ENCODE peak calls at places on chromosome 3, in eight cellular contexts. V, P, L, A, O, W, Q and K are unnamed samples.

GRCh38 chr3:146972726-146973125 is 367.6 kb upstream of the PLSCR5 start:
- DNase-seq in L (no peak), P (no peak), Q (peak), W (peak), O (no peak), A (no peak), V (peak), K (no peak)

GRCh38 chr3:8663177-8664061 is 18.8 kb upstream of the SSUH2 start:
- DNase-seq in P (peak), O (no peak), Q (peak), W (peak), A (peak), L (peak), V (peak), K (no peak)

GRCh38 chr3:188197388-188197847 is 43.5 kb downstream of the LPP start:
- DNase-seq in V (no peak), Q (no peak), P (no peak), L (no peak), W (no peak), O (no peak), A (no peak), K (no peak)

GRCh38 chr3:194121881-194122280 is 14.1 kb upstream of the HES1 start:
- DNase-seq in O (no peak), L (no peak), P (no peak), A (no peak), W (no peak), V (no peak), Q (no peak), K (no peak)

GRCh38 chr3:146501752-146502151 is 32.4 kb upstream of the PLSCR2 start:
- DNase-seq in L (no peak), O (no peak), P (no peak), W (no peak), Q (no peak), V (no peak), A (no peak), K (no peak)

GRCh38 chr3:51371943-51372557 is 13.0 kb upstream of the MANF start:
- DNase-seq in V (no peak), O (peak), Q (peak), A (peak), P (peak), L (no peak), W (peak), K (no peak)

GRCh38 chr3:52454938-52455282 is 494 bp upstream of the NISCH start:
- DNase-seq in L (no peak), O (no peak), W (no peak), Q (no peak), V (no peak), P (no peak), A (no peak), K (no peak)

GRCh38 chr3:10551821-10552630 is 46.6 kb upstream of the ATP2B2 start:
- DNase-seq in W (no peak), A (no peak), O (peak), V (peak), L (peak), P (peak), Q (peak), K (no peak)